ENCODE peak calls at places on chromosomes 16 and 17, in five cellular contexts. P is fibroblast of lung, W is mammary epithelial cell, E is PC-9, C is keratinocyte. U is an unnamed sample.

GRCh38 chr17:77501101-77501566 is 360.4 kb downstream of the SEC14L1 start:
- DNase-seq in E (no peak), C (no peak), W (no peak), P (peak; percentile 36), U (peak; percentile 95)

GRCh38 chr16:70689970-70690905 is 4.4 kb upstream of the MTSS2 start:
- DNase-seq in C (no peak), P (peak; percentile 50), W (no peak), E (no peak), U (peak; percentile 79)

GRCh38 chr17:9658593-9659211 is 13.4 kb downstream of the USP43 start:
- DNase-seq in C (no peak), W (no peak), E (no peak), P (no peak), U (no peak)

GRCh38 chr17:43967251-43967875 is 13.6 kb upstream of the PYY start:
- DNase-seq in P (no peak), W (no peak), C (no peak), E (no peak), U (no peak)

GRCh38 chr17:64707077-64707591 is 45.0 kb upstream of the SMURF2 start:
- DNase-seq in P (peak; percentile 97), C (peak; percentile 100), E (peak; percentile 99), W (peak; percentile 100), U (peak; percentile 90)

GRCh38 chr16:68084504-68085258 is 489 bp upstream of the NFATC3 start:
- DNase-seq in C (no peak), P (peak; percentile 82), W (peak; percentile 48), E (no peak), U (peak; percentile 98)

GRCh38 chr16:48546774-48547173 is 63.2 kb downstream of the N4BP1 start:
- DNase-seq in P (no peak), C (no peak), W (no peak), E (no peak), U (no peak)

GRCh38 chr16:57361384-57361783 is 2.8 kb downstream of the CCL22 start:
- DNase-seq in C (no peak), P (no peak), E (peak; percentile 62), W (no peak), U (no peak)

GRCh38 chr16:89583197-89583894 is 7.8 kb downstream of the CPNE7 start:
- DNase-seq in P (no peak), E (no peak), C (no peak), W (no peak), U (no peak)

GRCh38 chr17:12077773-12078172 is 57.1 kb downstream of the MAP2K4 start:
- DNase-seq in P (no peak), W (no peak), E (no peak), C (no peak), U (no peak)

GRCh38 chr16:67922740-67923139 is 8.9 kb downstream of the CTRL start:
- DNase-seq in C (no peak), P (no peak), W (no peak), E (no peak), U (peak; percentile 49)

GRCh38 chr17:38702900-38703741 is 2.0 kb upstream of the MLLT6 start:
- DNase-seq in W (no peak), E (no peak), C (no peak), P (no peak), U (peak; percentile 86)

GRCh38 chr17:73393962-73394361 is 82.2 kb upstream of the CDC42EP4 start:
- DNase-seq in P (peak; percentile 13), E (no peak), C (no peak), W (peak; percentile 30), U (peak; percentile 85)

GRCh38 chr17:76585048-76585648 is 512 bp downstream of the ST6GALNAC2 start:
- DNase-seq in C (no peak), E (no peak), P (no peak), W (peak; percentile 63), U (peak; percentile 92)

GRCh38 chr17:79857095-79857494 is 17.9 kb upstream of the CBX4 start:
- DNase-seq in E (no peak), P (no peak), W (no peak), C (no peak), U (peak; percentile 11)
- H3K27ac ChIP-seq in E (no peak overlapping the region), P (no peak overlapping the region), W (no peak overlapping the region), C (no peak overlapping the region), U (no peak overlapping the region)

DNA sequence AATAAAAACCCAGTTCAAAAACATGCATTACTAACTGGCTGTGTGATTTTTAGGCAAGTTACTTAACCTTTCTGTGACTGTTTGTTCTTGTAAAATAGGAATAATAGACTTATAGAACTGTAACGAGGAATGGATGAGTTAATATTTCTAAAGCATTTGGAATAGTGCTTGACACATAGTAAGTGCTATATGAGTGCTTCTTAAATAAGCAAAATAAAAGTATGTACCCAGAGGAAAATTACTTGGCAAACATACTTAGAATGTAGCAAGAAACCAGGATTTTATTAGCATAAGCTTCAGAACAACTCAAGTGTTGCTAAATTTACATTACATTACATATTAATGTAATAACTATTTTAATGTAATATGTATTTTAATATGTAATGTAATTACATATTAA is 14.0 kb downstream of the NFAT5 start:
- DNase-seq in W (no peak), C (no peak), P (no peak), E (no peak), U (no peak)
- H3K79me2 ChIP-seq in W (peaks cover 92% of the 10 kb centered on the region), C (peaks cover 95% of the 10 kb centered on the region), P (peaks cover 91% of the 10 kb centered on the region), E (peaks cover 95% of the 10 kb centered on the region), U (peaks cover 95% of the 10 kb centered on the region)

GRCh38 chr16:85420501-85421337 is 192.4 kb upstream of the GSE1 start:
- DNase-seq in P (peak; percentile 38), E (no peak), C (no peak), W (peak; percentile 20), U (peak; percentile 98)

GRCh38 chr16:85417156-85417860 is 195.8 kb upstream of the GSE1 start:
- DNase-seq in C (no peak), P (no peak), E (no peak), W (no peak), U (no peak)

GRCh38 chr16:85419503-85420408 is 193.4 kb upstream of the GSE1 start:
- DNase-seq in E (no peak), C (no peak), W (no peak), P (no peak), U (no peak)

GRCh38 chr16:85421338-85422123 is 191.6 kb upstream of the GSE1 start:
- DNase-seq in P (no peak), C (no peak), E (no peak), W (no peak), U (no peak)

DNA sequence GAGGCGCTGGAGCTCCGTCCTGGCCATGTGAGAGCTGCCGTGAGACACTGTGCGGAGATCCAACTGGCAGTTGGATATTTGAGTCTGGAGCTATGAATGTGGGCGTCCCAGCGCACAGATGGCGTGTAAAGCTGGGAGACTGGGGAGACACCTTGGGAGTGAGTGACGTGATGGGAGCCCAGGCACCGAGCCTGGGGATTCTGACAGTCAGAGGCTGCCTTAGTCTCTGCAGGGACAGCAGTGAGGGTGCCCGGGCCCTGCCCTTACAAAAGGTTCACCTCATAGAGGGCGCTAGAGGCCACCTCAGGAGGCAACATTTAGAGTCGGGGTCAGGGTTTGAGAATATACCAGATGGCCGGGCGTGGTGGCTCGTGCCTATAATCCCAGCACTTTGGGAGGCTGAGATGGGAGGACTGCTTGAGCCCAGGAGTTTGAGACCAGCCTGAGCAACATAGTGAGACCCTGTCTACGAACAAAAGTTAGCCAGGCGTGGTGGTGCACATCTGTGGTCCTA is 194.1 kb upstream of the GSE1 start:
- DNase-seq in W (no peak), C (no peak), E (no peak), P (no peak), U (no peak)
- TF ChIP-seq CTCF in W (no peak), C (no peak), E (no peak), P (no peak), U (no peak)

DNA sequence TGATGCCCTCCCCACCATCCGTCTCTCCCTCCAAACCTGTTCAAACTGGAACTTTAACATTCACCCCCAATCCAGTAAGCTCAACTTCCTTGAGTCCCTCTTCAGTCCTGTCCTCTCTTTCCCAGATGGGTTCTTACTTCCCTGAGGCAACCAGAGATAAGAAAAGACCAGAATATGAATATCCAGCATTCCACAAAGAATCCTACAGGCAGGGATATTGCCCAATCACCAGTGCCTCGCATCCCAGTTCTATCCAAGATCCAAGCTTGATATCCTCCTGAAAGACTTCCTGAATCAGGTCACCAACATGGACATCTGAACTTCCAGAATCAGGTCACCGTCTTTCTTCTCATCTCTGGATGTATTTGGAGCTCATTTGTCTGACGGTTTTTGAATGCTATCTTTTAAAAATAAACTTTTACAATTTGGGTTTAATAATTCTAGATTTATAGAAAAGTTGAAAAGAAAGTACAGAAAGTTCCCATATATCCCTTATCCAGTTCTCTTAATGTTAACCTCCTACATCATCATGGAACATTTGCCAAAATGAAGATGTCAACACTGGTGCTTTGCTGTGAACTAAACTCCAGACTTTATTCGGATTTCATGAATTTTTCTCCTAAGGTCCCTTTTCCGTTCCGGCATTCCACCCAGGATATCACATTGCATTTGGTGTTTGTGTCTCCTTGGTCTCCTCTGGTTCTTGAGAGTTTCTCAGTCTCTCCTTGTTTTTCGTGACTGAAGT is 13.7 kb upstream of the COL1A1 start:
- DNase-seq in P (no peak), E (peak; percentile 25), W (no peak), C (no peak), U (peak; percentile 55)
- H3K27ac ChIP-seq in P (no peak overlapping the region), E (no peak overlapping the region), W (no peak overlapping the region), C (no peak overlapping the region), U (peak overlapping the region; percentile 100)

DNA sequence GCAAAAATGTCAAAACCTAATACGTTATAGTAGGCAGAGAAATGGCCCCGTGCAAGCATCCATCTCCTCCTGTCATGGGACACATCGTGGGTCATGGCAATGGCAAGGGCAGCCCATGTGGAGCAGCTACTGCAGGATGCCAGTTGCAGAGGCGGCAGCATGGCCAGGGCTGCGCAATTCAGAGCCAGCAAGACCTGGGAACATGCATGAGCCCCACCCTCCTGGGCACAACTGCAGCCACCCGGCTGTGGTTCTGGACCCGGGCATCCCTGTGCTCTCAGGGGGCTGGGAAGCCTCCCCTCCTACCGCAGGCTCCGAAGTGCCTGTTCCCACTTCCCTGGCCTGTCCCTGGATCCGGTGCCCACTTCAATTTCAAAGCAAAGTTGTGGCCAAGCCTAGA is 203.6 kb downstream of the CPPED1 start:
- DNase-seq in P (no peak), W (no peak), E (no peak), C (no peak), U (no peak)
- H3K79me2 ChIP-seq in P (no peaks in the 10 kb centered on the region), W (no peaks in the 10 kb centered on the region), E (no peaks in the 10 kb centered on the region), C (no peaks in the 10 kb centered on the region), U (no peaks in the 10 kb centered on the region)

GRCh38 chr16:1330260-1330914 is 3.1 kb upstream of the BAIAP3 start:
- DNase-seq in W (no peak), P (no peak), E (no peak), C (no peak), U (no peak)
- TF ChIP-seq CTCF in W (peak; percentile 41), P (peak; percentile 42), E (peak; percentile 66), C (peak; percentile 72), U (peak; percentile 36)

GRCh38 chr16:1532771-1533170 is 695 bp upstream of the TMEM204 start:
- DNase-seq in E (no peak), P (no peak), W (no peak), C (no peak), U (no peak)
- H3K27ac ChIP-seq in E (no peak overlapping the region), P (peak overlapping the region; percentile 75), W (no peak overlapping the region), C (no peak overlapping the region), U (no peak overlapping the region)

GRCh38 chr17:50350733-50351132 is 4.8 kb downstream of the XYLT2 start:
- DNase-seq in E (no peak), W (no peak), C (no peak), P (no peak), U (no peak)
- H3K79me2 ChIP-seq in E (peaks cover 22% of the 10 kb centered on the region), W (peaks cover 57% of the 10 kb centered on the region), C (peaks cover 35% of the 10 kb centered on the region), P (peaks cover 13% of the 10 kb centered on the region), U (peaks cover 69% of the 10 kb centered on the region)